ENCODE peak calls at places on chromosomes 16 and 17, in five cellular contexts. M is PC-9, D is uterus, G is ovary, T is right lobe of liver. V is an unnamed sample. For H3K27me3, the result is how much of the 10 kb centered on the place peaks cover.

GRCh38 chr16:57244463-57244766 is 644 bp upstream of the ARL2BP start:
- DNase-seq in M (no peak), D (no peak), G (no peak), T (no peak), V (no peak)

GRCh38 chr16:86925067-86925791 is 346.9 kb downstream of the FOXL1 start:
- DNase-seq in M (no peak), D (no peak), G (no peak), T (no peak), V (no peak)

GRCh38 chr17:64083093-64083492 is 46.9 kb downstream of the ERN1 start:
- DNase-seq in M (no peak), D (no peak), G (no peak), T (no peak), V (no peak)

GRCh38 chr17:75514299-75515228 is 773 bp downstream of the CASKIN2 start:
- DNase-seq in M (peak), D (peak), G (peak), T (peak), V (no peak)

GRCh38 chr17:43024407-43025289 is at the start of gene RND2:
- DNase-seq in M (peak), D (peak), G (peak), T (peak), V (peak)

GRCh38 chr16:54076006-54076504 is 210.5 kb downstream of the IRX3 start:
- DNase-seq in M (no peak), D (no peak), G (no peak), T (no peak), V (no peak)

GRCh38 chr17:5468075-5468473 is 708 bp downstream of the DHX33 start:
- DNase-seq in M (no peak), D (no peak), G (no peak), T (no peak), V (no peak)

GRCh38 chr17:18992454-18993130 is 12.0 kb downstream of the FAM83G start:
- DNase-seq in M (no peak), D (no peak), G (no peak), T (no peak), V (peak)

GRCh38 chr16:75254359-75254837 is 3.0 kb upstream of the BCAR1 start:
- DNase-seq in M (no peak), D (peak), G (no peak), T (peak), V (no peak)

GRCh38 chr16:54027126-54027922 is 259.3 kb downstream of the IRX3 start:
- DNase-seq in M (peak), D (no peak), G (no peak), T (no peak), V (no peak)

GRCh38 chr16:1099224-1100083 is 3.4 kb upstream of the C1QTNF8 start:
- DNase-seq in M (no peak), D (no peak), G (no peak), T (no peak), V (no peak)

GRCh38 chr17:9647014-9647413 is 1.7 kb downstream of the USP43 start:
- DNase-seq in M (peak), D (no peak), G (no peak), T (no peak), V (no peak)

GRCh38 chr17:29574732-29575510 is 6.4 kb downstream of the TP53I13 start:
- DNase-seq in M (peak), D (no peak), G (peak), T (peak), V (no peak)

GRCh38 chr16:28587386-28587785 is 9.5 kb downstream of the SULT1A2 start:
- DNase-seq in M (peak), D (no peak), G (no peak), T (no peak), V (no peak)

DNA sequence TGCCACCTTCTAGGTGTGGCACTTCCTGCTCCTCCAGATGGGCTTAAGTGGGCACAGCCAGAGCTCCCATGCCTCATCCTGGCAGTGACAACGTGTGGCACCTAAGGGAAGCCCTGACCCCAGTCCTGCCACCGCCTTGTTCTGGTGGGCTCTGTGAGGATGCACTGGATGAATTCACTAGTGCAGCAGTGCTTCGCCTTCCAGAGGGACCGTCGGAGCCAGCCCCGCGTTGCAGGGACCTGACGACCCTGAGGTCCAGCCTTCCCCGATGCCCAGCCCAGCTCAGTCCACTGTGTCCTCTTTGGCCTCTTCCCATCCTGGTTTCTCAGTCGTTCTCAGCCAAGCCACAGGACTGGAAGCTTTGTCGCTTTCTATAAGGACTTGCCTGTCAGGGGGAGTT is 399.8 kb downstream of the SEC14L1 start:
- DNase-seq in M (no peak), D (no peak), G (no peak), T (no peak), V (no peak)
- H3K27me3 ChIP-seq in M (half or more), D (under half), G (under half), T (under half), V (under half)

GRCh38 chr16:88839745-88840588 is 16.8 kb downstream of the GALNS start:
- DNase-seq in M (no peak), D (no peak), G (no peak), T (no peak), V (no peak)

GRCh38 chr16:88837806-88838205 is 18.9 kb downstream of the GALNS start:
- DNase-seq in M (no peak), D (no peak), G (no peak), T (no peak), V (no peak)

GRCh38 chr16:88838566-88838965 is 18.2 kb downstream of the GALNS start:
- DNase-seq in M (no peak), D (no peak), G (no peak), T (no peak), V (no peak)

GRCh38 chr16:88840589-88841215 is 16.0 kb downstream of the GALNS start:
- DNase-seq in M (no peak), D (no peak), G (no peak), T (no peak), V (no peak)

GRCh38 chr16:88839026-88839529 is 17.7 kb downstream of the GALNS start:
- DNase-seq in M (no peak), D (no peak), G (no peak), T (no peak), V (no peak)
- TF ChIP-seq CTCF in M (no peak), D (no peak), G (no peak), T (no peak), V (no peak)

DNA sequence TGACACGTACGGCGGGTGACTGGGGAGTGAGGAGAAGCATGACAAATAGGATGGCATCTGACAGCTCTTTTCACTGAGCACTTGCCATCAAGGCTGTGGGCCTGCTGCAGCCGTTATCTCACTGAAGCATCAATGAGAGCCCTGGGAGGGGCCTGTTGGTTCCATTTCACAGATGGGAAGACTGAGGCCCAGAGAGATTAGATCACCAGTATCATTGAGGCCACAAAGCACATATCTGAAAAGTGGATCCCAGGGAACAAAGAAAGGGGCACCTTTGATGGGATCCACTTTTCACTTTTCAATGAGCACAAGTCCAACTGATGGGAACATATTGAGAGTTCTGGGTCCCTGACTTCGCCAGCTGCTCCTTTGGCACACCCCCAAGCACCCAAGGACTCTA is 144.4 kb upstream of the LHX1 start:
- DNase-seq in M (no peak), D (no peak), G (no peak), T (no peak), V (no peak)
- H3K4me3 ChIP-seq in M (no peak), D (no peak), G (no peak), T (no peak), V (no peak)

DNA sequence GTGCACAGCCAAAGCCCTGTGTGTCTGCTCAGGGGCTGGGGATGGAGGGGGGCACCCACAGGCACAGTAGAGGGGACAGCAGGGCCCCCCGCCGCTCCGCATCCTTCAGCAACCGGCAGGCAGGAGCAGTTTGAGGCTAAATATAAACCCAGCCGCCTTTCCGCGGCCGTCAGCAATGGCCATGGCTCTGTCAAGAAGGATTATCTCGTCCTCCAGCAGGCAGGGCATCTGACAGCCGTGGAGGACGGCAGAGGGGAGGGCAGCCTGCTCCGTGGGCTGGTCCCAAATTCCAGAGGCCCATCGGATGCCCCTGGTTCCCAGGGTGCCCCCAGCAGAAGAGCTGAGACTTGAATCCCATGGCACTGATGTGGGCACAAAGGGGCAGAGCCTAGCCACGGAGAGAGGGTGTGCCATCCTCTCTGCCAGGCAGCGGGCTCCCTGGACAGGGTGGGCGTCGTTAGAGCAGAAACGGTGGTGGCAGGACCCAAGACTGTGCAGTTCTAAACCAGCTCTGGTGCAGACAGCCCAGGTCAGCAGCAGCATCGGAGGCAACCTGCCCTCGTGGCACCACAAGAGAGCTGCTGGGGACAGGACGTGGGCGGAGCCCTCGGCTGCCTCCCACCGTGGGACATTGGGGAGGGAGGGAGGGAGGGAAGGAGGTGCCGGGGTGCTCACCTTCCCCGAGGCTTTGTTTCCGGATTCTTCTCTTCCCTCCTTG is 198.8 kb upstream of the CIBAR2 start:
- DNase-seq in M (no peak), D (no peak), G (no peak), T (no peak), V (no peak)
- H3K27me3 ChIP-seq in M (under half), D (under half), G (under half), T (under half), V (under half)

GRCh38 chr17:59349178-59349577 is 17.7 kb downstream of the YPEL2 start:
- DNase-seq in M (no peak), D (no peak), G (no peak), T (no peak), V (no peak)
- TF ChIP-seq CTCF in M (no peak), D (no peak), G (no peak), T (no peak), V (no peak)

GRCh38 chr16:81511371-81511770 is 66.8 kb downstream of the CMIP start:
- DNase-seq in M (peak), D (no peak), G (no peak), T (no peak), V (no peak)

GRCh38 chr16:81514041-81514559 is 69.5 kb downstream of the CMIP start:
- DNase-seq in M (no peak), D (no peak), G (no peak), T (peak), V (peak)

GRCh38 chr16:81515281-81515680 is 70.7 kb downstream of the CMIP start:
- DNase-seq in M (no peak), D (no peak), G (no peak), T (no peak), V (no peak)

GRCh38 chr16:81514568-81515258 is 70.1 kb downstream of the CMIP start:
- DNase-seq in M (no peak), D (no peak), G (no peak), T (peak), V (no peak)

GRCh38 chr16:81513204-81514040 is 68.8 kb downstream of the CMIP start:
- DNase-seq in M (peak), D (peak), G (peak), T (peak), V (no peak)
- H3K4me3 ChIP-seq in M (no peak), D (no peak), G (no peak), T (no peak), V (no peak)

GRCh38 chr17:79282294-79282693 is 207.7 kb downstream of the ENGASE start:
- DNase-seq in M (no peak), D (no peak), G (no peak), T (no peak), V (no peak)
- H3K27me3 ChIP-seq in M (half or more), D (under half), G (under half), T (under half), V (under half)

GRCh38 chr17:58702708-58703107 is 10.3 kb downstream of the RAD51C start:
- DNase-seq in M (no peak), D (no peak), G (no peak), T (no peak), V (no peak)

GRCh38 chr17:58702045-58702476 is 9.7 kb downstream of the RAD51C start:
- DNase-seq in M (no peak), D (no peak), G (no peak), T (no peak), V (peak)

GRCh38 chr17:58703137-58703846 is 10.9 kb downstream of the RAD51C start:
- DNase-seq in M (peak), D (no peak), G (no peak), T (no peak), V (no peak)

GRCh38 chr17:58706351-58707140 is 14.1 kb downstream of the RAD51C start:
- DNase-seq in M (no peak), D (no peak), G (no peak), T (no peak), V (peak)

GRCh38 chr17:58703887-58704286 is 11.5 kb downstream of the RAD51C start:
- DNase-seq in M (no peak), D (no peak), G (no peak), T (no peak), V (no peak)
- TF ChIP-seq CTCF in M (no peak), D (no peak), G (no peak), T (no peak), V (no peak)

DNA sequence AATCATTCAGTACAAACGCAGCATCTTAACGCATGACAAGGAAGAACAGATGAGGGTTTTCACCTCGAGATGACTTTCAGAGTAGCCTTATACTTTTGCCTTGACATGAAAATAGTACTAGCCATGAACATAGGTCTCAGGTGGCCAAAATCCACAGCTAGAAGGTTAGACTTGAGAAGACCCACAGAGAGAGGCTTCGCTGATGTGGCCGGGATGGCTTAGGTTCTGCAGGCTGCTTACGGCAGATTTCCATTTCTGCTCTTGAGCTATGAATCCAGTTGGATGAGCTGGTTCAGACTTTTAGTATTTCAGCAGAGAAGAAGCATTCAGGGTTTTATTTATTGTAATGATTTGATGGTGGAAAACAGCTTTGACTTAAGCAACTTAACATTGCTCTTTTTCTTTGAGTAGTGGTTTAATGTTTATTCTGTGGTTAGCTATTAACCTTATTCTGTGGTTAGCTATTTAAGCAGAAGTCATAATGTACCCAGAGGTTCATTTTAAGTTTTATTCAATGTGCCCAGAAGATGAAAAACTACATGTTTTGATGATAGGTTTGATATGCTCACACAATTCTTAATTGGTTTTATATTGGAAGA is 7.6 kb downstream of the KRT24 start:
- DNase-seq in M (peak), D (no peak), G (no peak), T (no peak), V (no peak)
- H3K4me3 ChIP-seq in M (no peak), D (no peak), G (no peak), T (no peak), V (no peak)